ENCODE peak calls at places on chromosomes 2 and 18, in four cellular contexts. U is K562, Q is SK-N-SH, X is GM12878. C is an unnamed sample.

GRCh38 chr2:125652260-125652659 is 1003.7 kb upstream of the GYPC start:
- DNase-seq in U (no peak), Q (no peak), X (no peak), C (no peak)

GRCh38 chr2:232365621-232366321 is 12.8 kb upstream of the ALPP start:
- DNase-seq in U (peak; percentile 24), Q (peak; percentile 73), X (no peak), C (no peak)

GRCh38 chr2:6723865-6724571 is 141.7 kb downstream of the CMPK2 start:
- DNase-seq in U (no peak), Q (peak; percentile 54), X (no peak), C (no peak)

GRCh38 chr2:23687713-23688112 is 239.2 kb downstream of the ATAD2B start:
- DNase-seq in U (no peak), Q (no peak), X (no peak), C (no peak)

GRCh38 chr18:3704556-3705162 is 254.7 kb downstream of the TGIF1 start:
- DNase-seq in U (no peak), Q (no peak), X (no peak), C (no peak)

GRCh38 chr18:70221911-70222278 is 16.4 kb upstream of the RTTN start:
- DNase-seq in U (no peak), Q (no peak), X (no peak), C (no peak)

GRCh38 chr2:239087041-239087710 is 239.3 kb downstream of the TWIST2 start:
- DNase-seq in U (no peak), Q (no peak), X (no peak), C (no peak)

GRCh38 chr2:96895709-96896651 is 26.1 kb upstream of the SEMA4C start:
- DNase-seq in U (peak; percentile 59), Q (no peak), X (no peak), C (no peak)

GRCh38 chr2:175462246-175462645 is 280.7 kb upstream of the ATP5MC3 start:
- DNase-seq in U (no peak), Q (no peak), X (no peak), C (peak; percentile 56)

GRCh38 chr2:95347681-95348608 is 50.8 kb downstream of the KCNIP3 start:
- DNase-seq in U (no peak), Q (no peak), X (no peak), C (no peak)

DNA sequence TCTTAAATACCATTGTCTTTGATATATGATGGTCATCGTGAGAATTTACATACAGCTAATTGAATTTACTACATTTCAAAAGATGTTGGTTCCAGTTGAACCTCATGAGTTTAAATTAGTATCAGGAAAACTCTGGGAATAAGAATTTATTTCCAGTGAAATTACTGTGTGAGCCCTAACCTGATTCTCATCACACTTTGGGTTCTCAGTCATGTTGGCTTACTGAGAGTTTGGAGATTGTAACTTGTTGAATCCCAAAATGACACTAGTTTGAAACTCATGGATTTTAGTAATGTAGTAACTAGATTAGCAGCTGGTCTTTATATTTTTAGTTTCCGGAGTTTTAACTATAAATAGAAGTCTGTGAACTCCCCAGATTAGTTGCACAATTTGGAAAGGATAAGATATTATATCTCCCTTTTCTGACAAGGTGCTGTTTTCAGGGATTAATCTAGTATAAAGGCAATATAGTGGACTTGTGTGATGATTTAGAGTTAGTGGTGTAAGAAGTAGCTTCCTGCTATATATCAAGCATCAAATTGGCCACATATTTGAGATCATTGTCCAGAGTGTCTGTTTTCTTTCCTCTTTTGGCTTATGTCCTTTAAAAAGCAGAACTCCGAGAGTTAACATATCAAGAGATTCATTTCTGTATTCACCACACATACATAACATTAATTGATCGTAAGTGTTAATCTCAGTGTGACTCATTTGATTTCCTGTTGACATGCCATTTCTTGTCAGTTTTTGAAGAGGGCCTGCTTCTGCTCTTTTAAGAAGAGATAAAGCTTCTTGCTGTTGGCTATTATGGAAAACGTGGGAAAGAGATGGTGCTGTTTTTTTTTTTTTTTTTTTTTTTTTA is 15.7 kb downstream of the NDUFV2 start:
- DNase-seq in U (no peak), Q (no peak), X (no peak), C (no peak)
- TF ChIP-seq GABPA in U (no peak), Q (no peak), X (no peak), C (no peak)

DNA sequence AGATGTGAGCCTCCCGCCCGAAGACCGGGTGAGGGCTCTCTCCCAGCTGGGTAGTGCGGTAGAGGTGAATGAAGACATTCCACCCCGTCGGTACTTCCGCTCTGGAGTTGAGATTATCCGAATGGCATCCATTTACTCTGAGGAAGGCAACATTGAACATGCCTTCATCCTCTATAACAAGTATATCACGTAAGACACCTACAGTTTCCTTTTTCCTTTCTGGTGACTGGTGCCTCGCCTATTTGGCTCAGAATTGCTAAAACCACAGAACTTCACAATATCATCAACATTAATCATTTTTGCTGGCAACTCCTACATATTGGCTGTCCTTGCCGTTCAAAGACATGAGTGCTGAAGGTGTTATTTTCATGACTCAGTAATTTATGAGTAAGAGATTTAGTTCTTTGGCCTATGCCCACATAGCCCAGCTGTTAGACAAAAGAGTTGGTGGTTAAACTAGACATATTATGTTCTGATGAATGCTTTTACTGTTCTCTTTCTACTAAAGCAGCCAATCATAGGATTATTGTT is 2.2 kb downstream of the STAMBP start:
- DNase-seq in U (no peak), Q (no peak), X (no peak), C (no peak)
- TF ChIP-seq GABPA in U (no peak), Q (no peak), X (no peak), C (no peak)

GRCh38 chr2:230893881-230894781 is 29.4 kb downstream of the ITM2C start:
- DNase-seq in U (no peak), Q (no peak), X (no peak), C (peak; percentile 48)
- TF ChIP-seq GABPA in U (no peak), Q (no peak), X (no peak), C (peak; percentile 52)

GRCh38 chr2:201996681-201997254 is 36.9 kb upstream of the FZD7 start:
- DNase-seq in U (no peak), Q (peak; percentile 69), X (no peak), C (no peak)

GRCh38 chr2:202001826-202002225 is 31.8 kb upstream of the FZD7 start:
- DNase-seq in U (no peak), Q (no peak), X (no peak), C (no peak)

GRCh38 chr2:202002381-202002780 is 31.3 kb upstream of the FZD7 start:
- DNase-seq in U (no peak), Q (no peak), X (no peak), C (no peak)

GRCh38 chr2:201996006-201996405 is 37.6 kb upstream of the FZD7 start:
- DNase-seq in U (no peak), Q (no peak), X (no peak), C (no peak)

DNA sequence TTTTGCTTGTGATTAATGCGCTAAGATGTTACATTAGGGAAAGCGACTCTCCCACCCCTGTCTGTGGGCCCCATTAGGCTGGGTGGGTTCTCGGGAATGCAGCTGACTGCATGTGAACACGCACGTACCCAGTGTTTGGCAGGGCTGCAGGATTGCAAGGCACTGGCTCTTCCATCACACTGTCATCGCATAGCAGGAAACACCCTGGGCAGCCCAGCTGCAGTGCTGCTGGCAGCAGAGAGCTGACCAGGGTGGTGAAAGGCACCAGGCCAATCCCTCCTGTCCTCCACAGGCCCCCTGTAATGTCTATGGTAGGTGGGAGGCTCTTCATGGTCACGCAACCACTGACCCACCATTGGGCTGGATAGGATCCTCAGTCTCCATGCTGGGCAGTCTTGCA is 34.4 kb upstream of the FZD7 start:
- DNase-seq in U (no peak), Q (no peak), X (no peak), C (no peak)
- TF ChIP-seq GABPA in U (no peak), Q (no peak), X (no peak), C (no peak)

GRCh38 chr2:155161314-155161713 is 462.8 kb downstream of the KCNJ3 start:
- DNase-seq in U (no peak), Q (no peak), X (no peak), C (no peak)

GRCh38 chr2:155157065-155157464 is 458.6 kb downstream of the KCNJ3 start:
- DNase-seq in U (no peak), Q (no peak), X (no peak), C (no peak)

GRCh38 chr2:155162494-155162893 is 464.0 kb downstream of the KCNJ3 start:
- DNase-seq in U (no peak), Q (no peak), X (no peak), C (no peak)
- TF ChIP-seq GABPA in U (no peak), Q (no peak), X (no peak), C (no peak)

DNA sequence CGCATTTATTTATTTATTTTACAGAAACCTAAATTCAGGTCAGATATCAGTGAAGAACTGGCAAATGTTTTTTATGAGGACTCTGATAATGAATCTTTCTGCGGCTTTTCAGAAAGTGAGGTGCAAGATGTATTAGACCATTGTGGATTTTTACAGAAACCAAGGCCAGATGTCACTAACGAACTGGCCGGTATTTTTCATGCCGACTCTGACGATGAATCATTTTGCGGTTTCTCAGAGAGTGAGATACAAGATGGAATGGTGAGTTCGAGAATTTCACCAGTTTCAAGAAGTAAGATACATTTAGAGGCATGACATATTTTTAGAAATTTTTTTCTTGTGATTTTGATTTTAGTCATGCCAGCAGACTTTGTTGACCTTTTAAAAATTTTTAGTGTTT is 4.6 kb downstream of the CDCA7 start:
- DNase-seq in U (no peak), Q (no peak), X (peak; percentile 79), C (peak; percentile 77)
- TF ChIP-seq GABPA in U (no peak), Q (no peak), X (peak; percentile 46), C (no peak)

C was measured in HL-60.